ENCODE peak calls at places on chromosome 15, in five cellular contexts. I, A, D, K and C are unnamed samples.

GRCh38 chr15:23686466-23687142 is 501 bp downstream of the NDN start:
- DNase-seq in I (no peak), A (no peak), D (no peak), K (peak; percentile 18), C (no peak)

GRCh38 chr15:80110920-80111319 is 41.9 kb upstream of the FAH start:
- DNase-seq in I (no peak), A (no peak), D (no peak), K (no peak), C (no peak)

GRCh38 chr15:78051622-78052405 is 25.7 kb downstream of the TBC1D2B start:
- DNase-seq in I (peak; percentile 57), A (no peak), D (peak; percentile 57), K (peak; percentile 81), C (peak; percentile 77)

GRCh38 chr15:101398247-101398646 is 91.3 kb downstream of the PCSK6 start:
- DNase-seq in I (peak; percentile 50), A (no peak), D (no peak), K (no peak), C (no peak)

GRCh38 chr15:62559049-62559733 is 394.1 kb upstream of the C2CD4B start:
- DNase-seq in I (no peak), A (peak; percentile 51), D (peak; percentile 74), K (no peak), C (no peak)

GRCh38 chr15:75620776-75621536 is 4.6 kb downstream of the SNUPN start:
- DNase-seq in I (peak; percentile 31), A (peak; percentile 94), D (peak; percentile 84), K (peak; percentile 54), C (peak; percentile 77)

GRCh38 chr15:87227846-87228245 is 1028.7 kb downstream of the NTRK3 start:
- DNase-seq in I (no peak), A (no peak), D (no peak), K (no peak), C (no peak)

GRCh38 chr15:67127334-67127664 is 61.9 kb downstream of the SMAD3 start:
- DNase-seq in I (no peak), A (peak; percentile 19), D (no peak), K (peak; percentile 69), C (no peak)

GRCh38 chr15:66285462-66286280 is 7.7 kb upstream of the DIS3L start:
- DNase-seq in I (no peak), A (no peak), D (no peak), K (no peak), C (no peak)

GRCh38 chr15:43903864-43904290 is 77.1 kb downstream of the WDR76 start:
- DNase-seq in I (peak; percentile 25), A (peak; percentile 36), D (peak; percentile 50), K (peak; percentile 53), C (peak; percentile 42)

GRCh38 chr15:48905216-48905615 is 27.3 kb downstream of the EID1 start:
- DNase-seq in I (no peak), A (no peak), D (no peak), K (no peak), C (no peak)

GRCh38 chr15:41122849-41123248 is 6.8 kb upstream of the INO80 start:
- DNase-seq in I (no peak), A (no peak), D (no peak), K (no peak), C (no peak)

GRCh38 chr15:28927043-28927442 is 41.3 kb downstream of the APBA2 start:
- DNase-seq in I (no peak), A (no peak), D (no peak), K (no peak), C (no peak)

GRCh38 chr15:39270976-39271375 is 309.9 kb upstream of the THBS1 start:
- DNase-seq in I (no peak), A (no peak), D (no peak), K (no peak), C (no peak)

GRCh38 chr15:41934843-41935242 is 37.5 kb downstream of the EHD4 start:
- DNase-seq in I (no peak), A (no peak), D (peak; percentile 45), K (no peak), C (peak; percentile 46)

GRCh38 chr15:74610302-74610951 is 5.2 kb upstream of the CLK3 start:
- DNase-seq in I (no peak), A (no peak), D (no peak), K (no peak), C (no peak)

GRCh38 chr15:86756688-86757087 is 677.0 kb downstream of the AGBL1 start:
- DNase-seq in I (no peak), A (no peak), D (no peak), K (no peak), C (no peak)

GRCh38 chr15:78988361-78988911 is 43.6 kb upstream of the CTSH start:
- DNase-seq in I (peak; percentile 87), A (peak; percentile 95), D (peak; percentile 59), K (peak; percentile 60), C (peak; percentile 64)

GRCh38 chr15:56468271-56468912 is 3.5 kb upstream of the MNS1 start:
- DNase-seq in I (no peak), A (no peak), D (no peak), K (no peak), C (no peak)

GRCh38 chr15:49876401-49877038 is 242.5 kb downstream of the ATP8B4 start:
- DNase-seq in I (peak; percentile 6), A (peak; percentile 35), D (peak; percentile 29), K (no peak), C (no peak)

GRCh38 chr15:91853501-91853967 is at the start of gene SLCO3A1:
- DNase-seq in I (peak; percentile 64), A (peak; percentile 78), D (peak; percentile 84), K (peak; percentile 75), C (peak; percentile 75)

GRCh38 chr15:76289582-76289981 is 21.7 kb downstream of the ETFA start:
- DNase-seq in I (no peak), A (no peak), D (no peak), K (no peak), C (no peak)

GRCh38 chr15:60585743-60586708 is 107.1 kb upstream of the ICE2 start:
- DNase-seq in I (peak; percentile 64), A (peak; percentile 63), D (peak; percentile 71), K (peak; percentile 72), C (peak; percentile 61)
- H3K4me1 ChIP-seq in I (no peaks in the 10 kb centered on the region), A (peaks cover 5% of the 10 kb centered on the region), D (peaks cover 38% of the 10 kb centered on the region), K (no peaks in the 10 kb centered on the region), C (no peaks in the 10 kb centered on the region)

GRCh38 chr15:58448906-58449305 is 17.1 kb downstream of the LIPC start:
- DNase-seq in I (no peak), A (no peak), D (no peak), K (no peak), C (no peak)
- H3K9me3 ChIP-seq in I (no peaks in the 10 kb centered on the region), A (no peaks in the 10 kb centered on the region), D (no peaks in the 10 kb centered on the region), K (no peaks in the 10 kb centered on the region), C (no peaks in the 10 kb centered on the region)

GRCh38 chr15:82950295-82950694 is 2.2 kb downstream of the HOMER2 start:
- DNase-seq in I (no peak), A (no peak), D (no peak), K (no peak), C (no peak)

GRCh38 chr15:82946155-82946701 is 6.3 kb downstream of the HOMER2 start:
- DNase-seq in I (no peak), A (no peak), D (no peak), K (no peak), C (no peak)

GRCh38 chr15:82952156-82953081 is at the start of gene HOMER2:
- DNase-seq in I (peak; percentile 29), A (no peak), D (no peak), K (no peak), C (peak; percentile 85)

GRCh38 chr15:82951472-82952155 is 906 bp downstream of the HOMER2 start:
- DNase-seq in I (no peak), A (no peak), D (no peak), K (no peak), C (no peak)

DNA sequence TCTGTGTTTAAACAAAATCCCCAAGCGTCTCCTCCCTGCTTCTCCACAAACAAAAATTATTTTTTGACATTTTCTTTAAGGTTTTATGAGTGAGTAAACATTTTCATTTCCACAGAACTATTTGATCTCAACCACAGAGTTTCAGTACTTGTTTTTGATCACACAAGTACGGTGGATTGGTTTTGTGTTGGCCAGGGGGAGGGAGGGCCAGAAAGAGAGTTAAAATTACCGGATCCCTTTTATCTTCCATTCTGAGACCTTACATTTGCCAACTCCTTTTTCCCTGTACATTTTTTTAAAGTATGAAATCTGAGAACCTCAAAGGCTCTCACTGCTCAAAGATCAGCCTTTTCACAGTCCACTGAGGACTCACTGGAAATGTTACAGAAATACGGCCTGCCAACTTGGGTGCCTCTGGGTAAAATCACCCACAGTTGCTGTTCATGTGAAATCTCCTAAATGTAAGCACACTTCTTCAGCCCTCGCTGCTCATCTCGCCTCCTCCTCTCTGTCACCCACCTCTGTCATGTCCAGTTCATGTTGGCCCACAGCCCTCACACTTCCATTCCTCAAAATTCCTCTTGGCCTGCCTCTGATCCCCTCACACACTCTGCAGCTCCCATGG is 1.7 kb downstream of the HOMER2 start:
- DNase-seq in I (no peak), A (no peak), D (no peak), K (no peak), C (no peak)
- H3K4me3 ChIP-seq in I (peak overlapping the region; percentile 89), A (no peak overlapping the region), D (peak overlapping the region; percentile 64), K (no peak overlapping the region), C (peak overlapping the region; percentile 71)

GRCh38 chr15:31367021-31367729 is 40.5 kb downstream of the KLF13 start:
- DNase-seq in I (no peak), A (peak; percentile 46), D (no peak), K (no peak), C (no peak)

GRCh38 chr15:31366169-31366734 is 39.6 kb downstream of the KLF13 start:
- DNase-seq in I (peak; percentile 26), A (peak; percentile 68), D (peak; percentile 55), K (peak; percentile 45), C (no peak)

GRCh38 chr15:31365032-31365654 is 38.5 kb downstream of the KLF13 start:
- DNase-seq in I (no peak), A (no peak), D (no peak), K (no peak), C (no peak)

GRCh38 chr15:31364301-31365031 is 37.8 kb downstream of the KLF13 start:
- DNase-seq in I (no peak), A (no peak), D (no peak), K (no peak), C (no peak)

DNA sequence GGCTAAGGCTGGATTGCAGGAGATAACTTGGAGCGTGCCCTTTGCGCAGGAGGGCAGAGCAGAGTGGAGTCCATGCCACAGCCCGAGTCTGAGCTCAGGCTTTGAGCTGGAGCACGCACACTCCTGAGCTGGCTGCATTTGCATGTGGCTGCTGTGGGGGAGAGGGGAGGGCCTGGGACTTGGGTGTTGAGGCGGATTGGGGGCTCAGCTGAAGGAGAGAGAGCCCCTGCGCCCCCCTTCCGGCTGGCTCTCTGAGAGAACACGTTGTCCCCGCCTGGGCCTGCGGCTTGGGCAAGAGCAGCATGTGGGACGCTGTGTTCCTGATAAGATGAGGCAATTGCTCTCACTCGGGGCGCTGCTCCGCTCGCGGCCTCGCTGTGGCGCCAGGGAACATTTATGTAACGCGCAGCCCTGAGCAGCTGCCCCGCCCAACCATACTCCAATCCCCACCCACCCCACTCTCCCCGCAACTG is 39.1 kb downstream of the KLF13 start:
- DNase-seq in I (peak; percentile 94), A (peak; percentile 95), D (peak; percentile 91), K (peak; percentile 90), C (peak; percentile 97)
- H3K4me1 ChIP-seq in I (peaks cover 10% of the 10 kb centered on the region), A (peaks cover 49% of the 10 kb centered on the region), D (peaks cover 98% of the 10 kb centered on the region), K (peaks cover 43% of the 10 kb centered on the region), C (peaks cover 98% of the 10 kb centered on the region)

DNA sequence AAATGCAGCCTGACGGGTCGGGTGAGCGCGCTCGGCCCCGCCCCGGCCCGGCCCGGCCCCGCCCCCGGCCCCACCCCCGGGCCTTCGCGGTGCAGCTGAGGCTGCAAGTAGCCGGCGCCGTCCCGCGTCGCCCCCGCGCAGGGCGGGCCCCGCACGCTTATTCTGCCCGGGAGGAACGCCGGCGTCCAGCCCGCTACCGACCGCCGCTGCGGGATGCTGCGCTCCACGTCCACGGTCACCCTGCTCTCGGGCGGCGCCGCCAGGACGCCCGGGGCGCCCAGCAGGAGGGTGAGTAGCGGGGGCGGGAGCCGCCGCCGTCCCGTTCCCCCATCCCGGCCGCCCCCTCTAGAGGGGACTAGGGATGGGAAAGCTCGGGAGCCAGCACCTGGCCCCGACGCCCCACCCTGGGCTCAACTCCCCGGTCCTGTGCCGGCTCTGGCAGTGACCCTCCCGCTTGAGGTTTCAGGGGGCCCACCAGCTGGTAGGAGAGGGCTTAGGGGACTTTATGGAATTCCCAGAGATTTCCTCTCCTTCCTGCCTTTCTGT is at the start of gene MYZAP:
- DNase-seq in I (peak; percentile 53), A (peak; percentile 28), D (peak; percentile 61), K (peak; percentile 83), C (peak; percentile 83)
- H3K9me3 ChIP-seq in I (no peaks in the 10 kb centered on the region), A (no peaks in the 10 kb centered on the region), D (no peaks in the 10 kb centered on the region), K (no peaks in the 10 kb centered on the region), C (no peaks in the 10 kb centered on the region)